ENCODE peak calls at places on chromosomes 16 and 17, in six cellular contexts. B is uterus, V is heart left ventricle, Q is heart right ventricle, O is Panc1, D is tibial nerve. R is an unnamed sample.

GRCh38 chr16:66344533-66345145 is 21.9 kb upstream of the CDH5 start:
- DNase-seq in O (no peak), V (no peak), D (peak), B (no peak), Q (peak), R (no peak)

GRCh38 chr16:84785843-84786538 is 33.8 kb upstream of the CRISPLD2 start:
- DNase-seq in Q (peak), D (no peak), V (peak), O (no peak), B (no peak), R (no peak)

GRCh38 chr16:55478827-55479559 is at the start of gene MMP2:
- DNase-seq in B (peak), O (no peak), D (peak), Q (peak), V (peak), R (no peak)

GRCh38 chr17:37737081-37737480 is 7.8 kb downstream of the HNF1B start:
- DNase-seq in O (no peak), Q (no peak), B (no peak), D (no peak), V (no peak), R (no peak)

GRCh38 chr16:80616362-80616761 is 75.6 kb downstream of the DYNLRB2 start:
- DNase-seq in D (no peak), V (no peak), Q (no peak), O (no peak), B (no peak), R (no peak)

GRCh38 chr16:14509055-14509454 is 121.0 kb downstream of the PARN start:
- DNase-seq in B (no peak), D (no peak), Q (no peak), O (no peak), V (no peak), R (peak)

GRCh38 chr17:39194089-39194984 is 3.1 kb downstream of the CACNB1 start:
- DNase-seq in D (peak), B (peak), O (no peak), V (peak), Q (peak), R (peak)

GRCh38 chr17:1399366-1399678 is 700 bp downstream of the YWHAE start:
- DNase-seq in Q (no peak), V (peak), O (no peak), D (no peak), B (no peak), R (no peak)

GRCh38 chr16:80317132-80318098 is 223.4 kb upstream of the DYNLRB2 start:
- DNase-seq in Q (no peak), O (no peak), D (no peak), B (no peak), V (no peak), R (no peak)

GRCh38 chr17:41835800-41836549 is at the start of gene NT5C3B:
- DNase-seq in Q (peak), B (peak), D (no peak), O (no peak), V (peak), R (no peak)

GRCh38 chr16:17607624-17608023 is 136.9 kb upstream of the XYLT1 start:
- DNase-seq in B (no peak), O (no peak), D (no peak), Q (no peak), V (no peak), R (no peak)

GRCh38 chr16:58264961-58265479 is 29.8 kb downstream of the PRSS54 start:
- DNase-seq in Q (no peak), O (peak), D (no peak), V (no peak), B (no peak), R (peak)

GRCh38 chr17:33227911-33228310 is 65.2 kb downstream of the ASIC2 start:
- DNase-seq in D (no peak), B (no peak), V (no peak), O (no peak), Q (no peak), R (no peak)

GRCh38 chr17:29042679-29043538 is at the start of gene PIPOX:
- DNase-seq in Q (peak), D (no peak), V (no peak), O (no peak), B (no peak), R (no peak)

GRCh38 chr16:75280331-75280804 is 28.9 kb upstream of the BCAR1 start:
- DNase-seq in V (no peak), Q (no peak), D (no peak), O (no peak), B (no peak), R (no peak)
- H3K4me3 ChIP-seq in V (no peak), Q (no peak), D (no peak), O (no peak), B (no peak), R (no peak)

DNA sequence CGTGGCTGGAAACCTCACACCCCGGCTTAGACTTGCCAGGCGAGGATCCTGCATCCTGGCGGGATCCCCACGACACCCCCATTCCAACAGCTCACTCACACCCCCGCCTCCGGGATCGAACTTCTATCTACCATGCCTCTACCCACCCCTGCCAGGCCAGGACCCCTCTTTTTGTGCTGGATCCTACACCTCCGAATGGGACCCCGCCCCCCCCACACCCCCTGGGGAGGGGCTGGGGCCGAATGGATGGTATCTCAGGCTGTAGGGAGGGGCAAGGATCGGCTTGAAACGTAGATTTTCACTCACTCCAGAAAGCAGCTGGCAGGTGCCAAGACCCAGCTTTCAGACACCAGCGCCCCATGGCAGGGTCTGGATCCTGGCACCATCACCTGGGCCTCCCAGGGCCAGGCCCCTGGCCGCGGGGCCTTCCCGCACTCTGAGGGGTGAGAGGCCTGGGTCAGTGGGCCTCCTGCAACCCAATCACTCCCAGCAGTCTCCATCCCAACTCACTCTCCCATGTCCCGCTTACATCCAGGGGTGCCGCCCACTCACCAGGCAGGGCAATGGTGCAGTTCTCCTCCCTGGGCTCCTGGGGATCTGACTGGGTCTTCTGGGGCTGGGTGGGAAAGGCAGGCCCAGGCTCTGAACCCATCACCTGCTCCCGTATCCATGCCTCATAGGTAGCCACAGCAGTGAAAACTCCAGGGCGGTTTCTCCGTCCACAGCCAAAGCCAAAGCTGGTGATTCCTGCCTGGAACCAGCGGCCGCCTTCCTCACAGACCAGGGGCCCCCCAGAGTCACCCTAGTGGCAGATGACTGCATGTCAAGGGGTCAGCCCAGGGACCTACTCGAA is 6.6 kb downstream of the PRSS36 start:
- DNase-seq in B (peak), V (no peak), O (no peak), D (no peak), Q (no peak), R (no peak)
- H3K4me3 ChIP-seq in B (peak), V (peak), O (peak), D (peak), Q (peak), R (peak)

GRCh38 chr17:68196394-68197090 is 51.3 kb upstream of the AMZ2 start:
- DNase-seq in D (no peak), Q (no peak), B (no peak), V (no peak), O (no peak), R (no peak)
- H3K4me3 ChIP-seq in D (peak), Q (peak), B (peak), V (peak), O (peak), R (no peak)

GRCh38 chr17:45411348-45412105 is 21.1 kb downstream of the ARHGAP27 start:
- DNase-seq in B (no peak), O (no peak), V (no peak), D (no peak), Q (no peak), R (no peak)

GRCh38 chr17:45410144-45411091 is 22.3 kb downstream of the ARHGAP27 start:
- DNase-seq in O (no peak), V (no peak), D (peak), Q (peak), B (no peak), R (no peak)

GRCh38 chr17:45406107-45406506 is 26.6 kb downstream of the ARHGAP27 start:
- DNase-seq in D (no peak), Q (no peak), B (no peak), V (no peak), O (no peak), R (no peak)

GRCh38 chr17:45408611-45409421 is 23.9 kb downstream of the ARHGAP27 start:
- DNase-seq in O (no peak), D (no peak), B (no peak), V (no peak), Q (no peak), R (no peak)

DNA sequence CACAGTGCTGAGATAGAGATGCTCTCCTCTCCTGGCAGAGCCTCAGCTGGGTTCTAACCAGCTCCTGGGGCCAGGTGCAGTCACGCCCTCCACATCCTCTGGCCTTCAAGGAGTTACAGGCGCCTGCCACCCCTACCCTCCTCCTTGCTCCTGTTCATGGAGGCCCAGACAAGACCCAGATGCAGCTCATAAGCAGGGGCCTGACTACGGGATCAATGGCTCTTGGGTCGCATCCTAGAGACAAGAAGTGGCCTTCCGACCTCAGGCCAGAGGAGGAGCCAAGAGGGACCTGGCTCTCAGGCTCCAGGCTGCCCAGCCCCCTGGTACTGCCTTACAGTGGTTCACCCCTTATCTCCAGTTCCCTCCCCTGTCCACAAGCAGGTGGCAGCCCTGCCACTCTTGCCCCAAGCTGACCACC is 23.0 kb downstream of the ARHGAP27 start:
- DNase-seq in V (no peak), O (no peak), B (no peak), D (no peak), Q (no peak), R (no peak)
- H3K4me3 ChIP-seq in V (peak), O (no peak), B (no peak), D (peak), Q (peak), R (no peak)

GRCh38 chr16:3171181-3171854 is 16.7 kb upstream of the OR1F1 start:
- DNase-seq in O (no peak), B (no peak), Q (no peak), D (no peak), V (no peak), R (no peak)
- H3K4me3 ChIP-seq in O (peak), B (no peak), Q (no peak), D (peak), V (no peak), R (no peak)

GRCh38 chr16:46691720-46692119 is 2.3 kb downstream of the ORC6 start:
- DNase-seq in B (no peak), Q (no peak), O (no peak), D (no peak), V (no peak), R (no peak)

GRCh38 chr16:46689492-46690280 is at the start of gene ORC6:
- DNase-seq in V (peak), B (peak), O (no peak), D (peak), Q (peak), R (peak)

GRCh38 chr16:46688657-46689491 is at the start of gene VPS35:
- DNase-seq in B (peak), V (peak), Q (peak), O (peak), D (peak), R (peak)

GRCh38 chr16:46688101-46688656 is 799 bp downstream of the VPS35 start:
- DNase-seq in Q (peak), O (no peak), B (no peak), D (peak), V (peak), R (no peak)

DNA sequence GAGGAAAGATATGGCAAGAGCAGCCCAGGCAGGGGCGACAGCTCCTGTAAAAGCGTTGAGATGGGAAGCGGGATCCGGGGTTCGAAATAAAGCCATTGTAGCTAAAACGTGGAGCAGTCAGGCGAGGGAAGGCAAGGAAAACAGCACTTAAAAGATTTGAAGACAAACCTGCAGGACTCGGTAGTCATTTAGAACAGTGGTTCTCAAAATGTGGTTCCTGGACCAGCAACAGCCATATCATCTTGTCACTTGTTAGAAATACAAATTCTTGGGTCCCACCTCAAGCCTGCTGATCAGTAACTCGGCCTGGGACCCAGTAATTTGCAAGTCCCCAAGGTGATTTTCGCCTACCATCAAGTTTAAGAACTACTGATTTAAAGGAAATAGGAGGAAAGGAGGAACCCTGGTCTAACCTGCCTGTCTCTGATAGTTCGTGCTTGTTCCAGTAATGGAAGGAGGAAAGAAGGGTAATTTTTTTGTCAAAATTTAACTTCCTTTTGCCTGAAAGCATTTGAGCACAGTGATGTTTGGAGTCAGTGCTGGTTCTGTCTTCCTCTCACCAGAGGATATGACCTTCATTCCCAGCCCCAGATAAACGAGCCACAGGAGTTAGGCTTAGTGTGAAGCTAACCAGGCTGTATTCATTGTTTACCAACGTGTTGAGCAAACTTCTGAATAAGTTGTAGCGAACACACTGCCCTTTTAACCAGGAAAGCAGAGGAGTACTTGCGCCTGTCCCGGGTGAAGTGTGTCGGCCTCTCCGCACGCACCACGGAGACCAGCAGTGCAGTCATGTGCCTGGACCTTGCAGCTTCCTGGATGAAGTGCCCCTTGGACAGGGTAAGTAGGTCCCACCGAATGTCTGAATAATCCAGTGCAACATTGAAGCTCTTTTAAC is 1.1 kb downstream of the ORC6 start:
- DNase-seq in D (no peak), Q (no peak), O (no peak), V (no peak), B (no peak), R (no peak)
- H3K4me3 ChIP-seq in D (peak), Q (peak), O (peak), V (peak), B (peak), R (peak)

GRCh38 chr16:88983157-88983556 is 6.2 kb upstream of the CBFA2T3 start:
- DNase-seq in V (no peak), Q (no peak), D (no peak), O (no peak), B (no peak), R (no peak)
- H3K4me3 ChIP-seq in V (no peak), Q (no peak), D (no peak), O (no peak), B (no peak), R (no peak)